ENCODE peak calls at places on chromosomes 13 and 19, in nine cellular contexts. B is upper lobe of right lung, G is endodermal cell, L is HL-60, A is IMR-90, Q is heart right ventricle, I is HFF-Myc, W is Panc1, J is Peyer's patch. D is an unnamed sample.

GRCh38 chr19:48041877-48042580 is 1.9 kb downstream of the CABP5 start:
- DNase-seq in J (no peak), W (no peak), I (no peak), Q (no peak), B (no peak), G (no peak), A (no peak), L (no peak), D (no peak)

GRCh38 chr19:43474986-43475705 is 9.7 kb upstream of the LYPD3 start:
- DNase-seq in B (peak), Q (peak), J (peak), A (peak), G (peak), W (peak), L (peak), I (peak), D (no peak)

GRCh38 chr13:112711528-112712265 is 21.9 kb downstream of the ATP11A start:
- DNase-seq in A (peak), B (peak), L (no peak), I (peak), W (no peak), G (peak), J (peak), Q (peak), D (no peak)

GRCh38 chr13:49086711-49087110 is 111.0 kb downstream of the FNDC3A start:
- DNase-seq in J (no peak), W (no peak), B (no peak), Q (no peak), A (peak), I (no peak), G (no peak), L (no peak), D (no peak)

GRCh38 chr13:45368571-45368970 is 27.6 kb upstream of the TPT1 start:
- DNase-seq in G (no peak), Q (no peak), W (no peak), L (no peak), A (peak), J (no peak), I (no peak), B (no peak), D (peak)

GRCh38 chr13:79398915-79399314 is 7.1 kb downstream of the RBM26 start:
- DNase-seq in L (no peak), Q (no peak), A (peak), B (no peak), I (no peak), W (no peak), G (no peak), J (no peak), D (no peak)

GRCh38 chr19:42375415-42376176 is 14.5 kb downstream of the CNFN start:
- DNase-seq in J (no peak), Q (no peak), G (no peak), I (no peak), A (no peak), L (no peak), W (no peak), B (no peak), D (no peak)

GRCh38 chr13:33571618-33572017 is 246.3 kb upstream of the RFC3 start:
- DNase-seq in J (no peak), L (no peak), A (no peak), G (no peak), I (no peak), Q (no peak), B (no peak), W (no peak), D (no peak)

GRCh38 chr13:59963383-59963782 is 200.3 kb downstream of the DIAPH3 start:
- DNase-seq in A (no peak), B (no peak), W (no peak), J (no peak), L (no peak), G (no peak), Q (no peak), I (no peak), D (no peak)

GRCh38 chr13:51269039-51269438 is 46.8 kb downstream of the FAM124A start:
- DNase-seq in I (peak), L (no peak), W (no peak), Q (no peak), J (no peak), B (no peak), G (no peak), A (peak), D (no peak)

GRCh38 chr19:13097331-13098258 is 5.1 kb downstream of the LYL1 start:
- DNase-seq in J (no peak), I (no peak), Q (no peak), B (peak), L (peak), W (no peak), G (no peak), A (no peak), D (no peak)

GRCh38 chr13:104414181-104414580 is 1348.0 kb upstream of the SLC10A2 start:
- DNase-seq in I (no peak), L (no peak), A (no peak), Q (no peak), B (no peak), J (no peak), W (no peak), G (no peak), D (no peak)

GRCh38 chr13:67769063-67769986 is 539.2 kb upstream of the PCDH9 start:
- DNase-seq in A (no peak), J (peak), W (no peak), Q (no peak), G (no peak), B (peak), I (no peak), L (no peak), D (no peak)

GRCh38 chr13:84439108-84439507 is 556.8 kb upstream of the SLITRK1 start:
- DNase-seq in A (peak), J (no peak), I (no peak), L (no peak), B (no peak), W (no peak), Q (no peak), G (no peak), D (no peak)

GRCh38 chr13:79749985-79750551 is 269.1 kb downstream of the NDFIP2 start:
- DNase-seq in W (no peak), A (peak), G (peak), I (peak), B (no peak), L (no peak), Q (peak), J (no peak), D (peak)

DNA sequence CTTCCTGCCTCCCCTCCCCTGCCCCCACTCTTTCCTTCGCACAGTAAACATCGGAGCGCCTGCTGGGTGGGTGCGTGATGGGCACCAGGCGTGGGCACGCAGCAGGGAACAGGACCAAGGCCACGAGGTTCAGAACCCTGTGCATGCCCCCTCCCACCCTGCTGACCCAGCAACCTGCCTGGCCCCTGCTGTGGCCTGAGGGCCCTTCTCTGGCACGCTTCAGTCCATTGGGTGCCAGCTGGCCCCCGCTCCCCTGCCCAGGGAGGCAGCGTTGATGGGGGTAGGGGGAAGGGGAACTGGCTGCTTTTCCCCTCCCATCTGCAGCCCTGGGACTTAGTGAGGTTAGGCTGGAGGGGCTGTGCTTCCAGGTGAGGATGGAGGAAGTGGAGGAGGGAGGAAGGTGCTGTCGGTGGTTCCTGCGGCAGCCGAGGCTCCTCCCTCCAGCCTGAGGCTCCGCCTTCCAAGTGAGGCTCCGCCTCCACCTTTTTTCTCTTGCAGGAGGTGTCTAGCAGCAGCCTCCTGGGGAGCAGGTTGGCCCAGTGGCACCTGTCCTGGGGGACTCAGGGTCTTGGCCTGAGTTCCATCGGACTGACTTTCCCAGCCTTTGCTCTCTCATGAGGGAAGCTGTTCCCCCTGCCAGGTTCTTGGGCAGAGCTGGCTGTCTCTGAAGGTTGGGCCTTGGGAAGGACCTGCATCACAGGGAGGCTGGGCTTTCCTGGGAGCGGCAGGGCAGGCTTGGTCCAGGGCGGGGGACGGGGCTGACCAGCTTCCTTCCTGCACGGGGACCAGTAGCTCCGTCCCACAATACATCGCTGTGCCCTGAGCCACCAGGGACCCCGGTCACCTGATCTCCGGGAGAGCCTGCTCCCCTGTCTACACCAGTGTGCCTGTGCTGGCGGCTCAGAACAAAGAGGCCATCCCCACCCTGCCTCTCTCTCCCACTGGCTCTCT is 7.3 kb downstream of the PIAS4 start:
- DNase-seq in A (no peak), B (peak), W (no peak), J (peak), L (no peak), Q (peak), G (peak), I (no peak), D (no peak)
- H3K4me3 ChIP-seq in A (no peak), B (no peak), W (no peak), J (no peak), L (no peak), Q (peak), G (no peak), I (no peak), D (no peak)

GRCh38 chr19:5977222-5977784 is 637 bp downstream of the RANBP3 start:
- DNase-seq in A (no peak), G (no peak), W (no peak), J (no peak), B (no peak), I (no peak), L (no peak), Q (no peak), D (no peak)

GRCh38 chr19:5978606-5979552 is 939 bp upstream of the RANBP3 start:
- DNase-seq in B (no peak), A (no peak), Q (no peak), W (no peak), I (no peak), J (no peak), G (no peak), L (no peak), D (no peak)

GRCh38 chr19:5975388-5975728 is 2.6 kb downstream of the RANBP3 start:
- DNase-seq in W (no peak), I (no peak), G (no peak), A (no peak), J (no peak), B (no peak), Q (no peak), L (no peak), D (no peak)

GRCh38 chr19:5976768-5977167 is 1.2 kb downstream of the RANBP3 start:
- DNase-seq in G (no peak), L (no peak), B (no peak), W (no peak), J (no peak), A (no peak), Q (no peak), I (no peak), D (no peak)

DNA sequence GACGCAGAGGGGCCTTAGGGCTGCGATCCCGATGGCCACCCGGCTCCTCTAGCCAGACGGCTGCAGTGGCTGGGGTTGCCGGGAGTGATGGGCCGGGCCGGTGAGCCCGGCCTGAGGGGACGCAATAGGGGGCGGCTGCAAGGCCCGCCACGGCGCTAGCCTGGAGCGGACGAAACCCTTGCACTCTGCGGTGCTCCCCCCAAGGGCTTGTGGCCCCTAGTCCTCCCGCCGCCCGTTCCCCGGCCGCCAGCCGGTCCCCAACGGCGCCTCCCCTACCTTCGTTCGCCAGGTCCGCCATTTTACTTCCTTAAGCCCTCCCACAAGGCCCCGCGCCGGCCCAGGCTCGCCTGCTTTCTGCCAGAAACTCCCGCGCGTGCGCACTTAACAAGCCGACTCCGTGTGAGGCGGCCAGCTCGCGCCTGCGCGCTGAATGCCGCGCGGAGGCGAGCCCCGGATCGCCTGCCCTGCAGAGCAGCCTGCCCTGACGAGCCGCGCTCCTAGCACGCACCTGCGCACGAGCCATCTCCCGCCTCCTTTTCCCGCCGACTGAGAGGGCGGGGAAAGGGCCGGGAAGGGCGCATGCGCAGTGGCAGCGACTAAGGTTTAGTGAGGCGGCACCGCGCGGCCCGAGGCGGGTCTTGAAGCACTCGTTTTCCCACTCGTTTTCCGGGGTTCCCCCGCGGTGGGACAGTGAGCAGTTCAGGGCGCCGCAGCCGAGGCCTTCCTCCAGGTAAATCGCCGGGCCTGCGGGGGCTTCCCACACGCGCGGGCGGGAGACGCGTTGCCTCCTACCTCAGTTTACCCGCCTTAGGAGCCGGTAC is at the start of gene RANBP3:
- DNase-seq in W (peak), J (peak), G (peak), L (peak), I (peak), B (peak), A (peak), Q (peak), D (peak)
- TF ChIP-seq CTCF in W (no peak), J (no peak), G (no peak), L (no peak), I (no peak), B (no peak), A (no peak), Q (no peak), D (no peak)

DNA sequence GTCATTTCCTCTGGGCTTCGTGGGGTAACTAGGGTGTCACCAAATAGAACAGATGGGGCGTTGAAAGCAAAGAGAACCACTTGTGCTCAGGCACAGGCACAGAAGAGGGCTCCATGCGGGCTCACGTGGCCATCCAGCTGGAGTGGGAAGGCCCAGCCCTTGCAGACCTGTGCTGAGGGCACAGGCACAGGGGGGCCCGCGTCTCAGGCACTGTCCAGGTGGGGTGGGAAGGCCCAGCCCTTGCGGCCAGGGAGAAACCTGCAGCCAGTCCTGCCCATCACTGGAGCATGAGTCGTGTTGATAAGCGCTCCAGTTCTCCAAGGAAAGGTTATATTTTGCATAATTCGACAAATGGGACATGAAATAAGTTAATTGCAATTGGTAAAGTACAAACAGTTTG is 57.5 kb downstream of the SLC7A9 start:
- DNase-seq in L (no peak), W (no peak), J (no peak), G (no peak), I (no peak), A (no peak), B (peak), Q (no peak), D (no peak)
- H3K4me3 ChIP-seq in L (no peak), W (no peak), J (no peak), G (no peak), I (no peak), A (no peak), B (no peak), Q (no peak), D (no peak)

GRCh38 chr19:15452111-15453047 is 2.6 kb upstream of the WIZ start:
- DNase-seq in A (peak), G (peak), J (peak), B (peak), Q (peak), W (no peak), I (no peak), L (no peak), D (no peak)

GRCh38 chr19:15450528-15450890 is 753 bp upstream of the WIZ start:
- DNase-seq in L (no peak), A (no peak), W (no peak), B (no peak), J (no peak), Q (no peak), I (no peak), G (no peak), D (no peak)

GRCh38 chr19:15454371-15454800 is 4.6 kb upstream of the WIZ start:
- DNase-seq in A (no peak), I (no peak), J (no peak), W (no peak), G (no peak), B (no peak), Q (no peak), L (no peak), D (no peak)

GRCh38 chr19:15453906-15454305 is 4.2 kb upstream of the WIZ start:
- DNase-seq in W (no peak), L (no peak), Q (no peak), J (no peak), G (no peak), I (no peak), B (no peak), A (no peak), D (no peak)

DNA sequence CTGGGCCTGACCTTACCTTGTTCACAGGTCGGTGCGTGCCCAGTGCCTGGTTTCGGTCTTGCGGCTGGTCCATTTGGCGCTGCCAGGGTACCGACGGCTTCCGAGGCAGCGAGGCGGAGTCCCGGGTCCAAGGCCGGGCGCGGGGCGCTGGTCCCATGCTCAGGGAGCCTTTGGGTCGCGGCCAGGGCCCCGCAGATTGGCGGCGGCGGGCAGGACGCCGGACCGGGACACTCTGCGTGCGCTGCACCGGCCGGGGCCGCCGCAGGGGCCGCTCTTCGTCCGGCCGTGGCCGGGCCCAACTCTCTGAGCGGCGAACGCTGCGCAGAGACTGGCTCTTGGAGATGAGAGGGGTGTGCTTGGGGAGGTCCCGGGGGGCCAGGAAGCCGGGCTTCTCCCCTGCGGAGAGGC is 3.3 kb upstream of the WIZ start:
- DNase-seq in W (no peak), L (no peak), J (no peak), I (no peak), Q (no peak), A (no peak), B (no peak), G (peak), D (no peak)
- TF ChIP-seq CTCF in W (no peak), L (no peak), J (no peak), I (no peak), Q (no peak), A (peak), B (peak), G (peak), D (no peak)

GRCh38 chr19:38369584-38369983 is 4.8 kb upstream of the PSMD8 start:
- DNase-seq in G (no peak), W (no peak), I (no peak), L (no peak), Q (no peak), B (no peak), J (no peak), A (no peak), D (no peak)
- H3K4me3 ChIP-seq in G (no peak), W (no peak), I (no peak), L (no peak), Q (no peak), B (no peak), J (no peak), A (no peak), D (no peak)

D was measured in LNCaP clone FGC.